ENCODE peak calls at places on chromosome 13, in six cellular contexts. T is dorsolateral prefrontal cortex, P is K562, K is suprapubic skin, I is thoracic aorta, N is GM23338. Q is an unnamed sample.

GRCh38 chr13:59112375-59112774 is 1051.4 kb downstream of the DIAPH3 start:
- DNase-seq in T (no peak), I (no peak), P (no peak), K (no peak), N (no peak), Q (peak; percentile 98)

GRCh38 chr13:73975767-73976166 is 158.4 kb downstream of the KLF12 start:
- DNase-seq in K (no peak), T (no peak), N (no peak), P (no peak), I (no peak), Q (no peak)

GRCh38 chr13:25862156-25862555 is 189.7 kb downstream of the SHISA2 start:
- DNase-seq in T (peak; percentile 30), I (no peak), N (no peak), P (no peak), K (no peak), Q (no peak)

GRCh38 chr13:87172166-87172825 is 498.9 kb upstream of the SLITRK5 start:
- DNase-seq in P (no peak), N (no peak), I (no peak), K (no peak), T (no peak), Q (no peak)

GRCh38 chr13:83831796-83832195 is 50.5 kb downstream of the SLITRK1 start:
- DNase-seq in T (no peak), N (no peak), I (no peak), P (no peak), K (no peak), Q (no peak)

GRCh38 chr13:107551521-107551920 is 663.8 kb downstream of the LIG4 start:
- DNase-seq in I (no peak), K (no peak), P (no peak), T (no peak), N (no peak), Q (no peak)

GRCh38 chr13:20686863-20687579 is 16.5 kb upstream of the IL17D start:
- DNase-seq in K (no peak), T (no peak), N (peak; percentile 24), I (no peak), P (no peak), Q (no peak)

GRCh38 chr13:24270639-24271131 is 38.7 kb upstream of the C1QTNF9 start:
- DNase-seq in I (no peak), P (no peak), K (no peak), T (peak; percentile 41), N (peak; percentile 24), Q (peak; percentile 42)

GRCh38 chr13:38687246-38688229 is 661 bp downstream of the FREM2 start:
- DNase-seq in N (peak; percentile 69), K (no peak), I (no peak), T (no peak), P (no peak), Q (peak; percentile 62)

GRCh38 chr13:99610702-99611289 is 109.5 kb downstream of the TM9SF2 start:
- DNase-seq in I (no peak), K (no peak), P (no peak), T (no peak), N (peak; percentile 22), Q (no peak)

GRCh38 chr13:106573855-106574254 is 5.9 kb upstream of the ARGLU1 start:
- DNase-seq in K (no peak), T (no peak), P (no peak), I (no peak), N (no peak), Q (peak; percentile 55)

GRCh38 chr13:44365008-44365407 is 8.6 kb upstream of the SERP2 start:
- DNase-seq in I (no peak), N (no peak), P (no peak), K (no peak), T (no peak), Q (peak; percentile 23)

GRCh38 chr13:112843392-112844250 is 125.4 kb upstream of the MCF2L start:
- DNase-seq in K (no peak), I (no peak), T (no peak), P (no peak), N (no peak), Q (no peak)

GRCh38 chr13:59677966-59678814 is 485.5 kb downstream of the DIAPH3 start:
- DNase-seq in T (no peak), I (no peak), K (no peak), N (peak; percentile 78), P (peak; percentile 15), Q (peak; percentile 83)

GRCh38 chr13:86974995-86975328 is 696.2 kb upstream of the SLITRK5 start:
- DNase-seq in P (no peak), T (no peak), K (no peak), I (no peak), N (peak; percentile 35), Q (peak; percentile 2)

GRCh38 chr13:43159007-43159406 is 135.6 kb downstream of the DNAJC15 start:
- DNase-seq in K (no peak), I (no peak), N (peak; percentile 54), P (no peak), T (no peak), Q (no peak)

GRCh38 chr13:108060111-108060510 is 155.2 kb downstream of the LIG4 start:
- DNase-seq in T (no peak), I (no peak), N (peak; percentile 65), K (no peak), P (no peak), Q (no peak)

GRCh38 chr13:31431722-31432137 is 232.0 kb downstream of the B3GLCT start:
- DNase-seq in I (no peak), P (peak; percentile 44), K (no peak), T (peak; percentile 15), N (peak; percentile 77), Q (peak; percentile 69)

GRCh38 chr13:29589234-29589633 is 6.3 kb downstream of the SLC7A1 start:
- DNase-seq in N (no peak), T (no peak), I (no peak), P (no peak), K (no peak), Q (no peak)

GRCh38 chr13:66180806-66181205 is 1049.3 kb downstream of the PCDH9 start:
- DNase-seq in K (no peak), T (no peak), I (no peak), P (no peak), N (no peak), Q (no peak)

GRCh38 chr13:91185294-91185863 is 162.1 kb upstream of the MIR17HG start:
- DNase-seq in N (peak; percentile 28), P (no peak), I (no peak), K (no peak), T (no peak), Q (peak; percentile 47)

GRCh38 chr13:59666504-59666903 is 497.2 kb downstream of the DIAPH3 start:
- DNase-seq in P (no peak), I (no peak), K (no peak), N (no peak), T (no peak), Q (no peak)

GRCh38 chr13:97161832-97162231 is 60.3 kb upstream of the MBNL2 start:
- DNase-seq in P (no peak), N (no peak), K (no peak), I (no peak), T (no peak), Q (no peak)

GRCh38 chr13:108915095-108915633 is 285.8 kb downstream of the MYO16 start:
- DNase-seq in I (no peak), N (peak; percentile 39), T (no peak), P (peak; percentile 8), K (no peak), Q (peak; percentile 67)

GRCh38 chr13:65342938-65343337 is 1887.2 kb downstream of the PCDH9 start:
- DNase-seq in N (no peak), I (no peak), P (no peak), K (no peak), T (no peak), Q (peak; percentile 21)

DNA sequence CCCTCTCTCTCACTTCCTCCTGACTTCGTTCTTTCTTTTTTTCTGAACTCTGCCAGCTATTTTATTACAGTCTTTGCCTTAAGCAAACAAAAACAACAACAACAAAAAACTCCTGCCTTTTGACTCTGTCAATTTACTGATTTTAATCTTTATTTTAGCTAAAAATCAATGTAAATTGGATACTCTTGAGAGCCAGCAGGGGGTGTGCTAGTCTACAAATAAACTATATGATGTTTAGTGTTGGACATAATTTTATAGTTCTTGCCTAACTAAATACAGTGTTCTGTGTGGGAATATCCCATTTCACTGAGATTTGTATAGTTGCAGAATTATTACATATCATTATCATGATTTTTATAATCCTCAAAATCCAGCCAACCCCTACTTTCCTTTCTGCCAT is 1199.9 kb upstream of the SPRY2 start:
- DNase-seq in I (no peak), P (no peak), T (no peak), K (no peak), N (peak; percentile 55), Q (peak; percentile 3)
- TF ChIP-seq CTCF in I (no peak), P (no peak), T (peak; percentile 51), K (no peak), N (peak; percentile 76), Q (no peak)

GRCh38 chr13:101939370-101939769 is 462.5 kb downstream of the FGF14 start:
- DNase-seq in N (no peak), K (no peak), T (no peak), I (no peak), P (no peak), Q (no peak)

GRCh38 chr13:101942535-101943157 is 459.2 kb downstream of the FGF14 start:
- DNase-seq in N (no peak), P (no peak), I (no peak), K (no peak), T (no peak), Q (no peak)

GRCh38 chr13:101945435-101945834 is 456.4 kb downstream of the FGF14 start:
- DNase-seq in I (no peak), K (no peak), N (peak; percentile 56), T (peak; percentile 47), P (no peak), Q (no peak)

GRCh38 chr13:101942038-101942437 is 459.8 kb downstream of the FGF14 start:
- DNase-seq in N (peak; percentile 76), I (no peak), P (no peak), K (no peak), T (peak; percentile 53), Q (peak; percentile 66)

DNA sequence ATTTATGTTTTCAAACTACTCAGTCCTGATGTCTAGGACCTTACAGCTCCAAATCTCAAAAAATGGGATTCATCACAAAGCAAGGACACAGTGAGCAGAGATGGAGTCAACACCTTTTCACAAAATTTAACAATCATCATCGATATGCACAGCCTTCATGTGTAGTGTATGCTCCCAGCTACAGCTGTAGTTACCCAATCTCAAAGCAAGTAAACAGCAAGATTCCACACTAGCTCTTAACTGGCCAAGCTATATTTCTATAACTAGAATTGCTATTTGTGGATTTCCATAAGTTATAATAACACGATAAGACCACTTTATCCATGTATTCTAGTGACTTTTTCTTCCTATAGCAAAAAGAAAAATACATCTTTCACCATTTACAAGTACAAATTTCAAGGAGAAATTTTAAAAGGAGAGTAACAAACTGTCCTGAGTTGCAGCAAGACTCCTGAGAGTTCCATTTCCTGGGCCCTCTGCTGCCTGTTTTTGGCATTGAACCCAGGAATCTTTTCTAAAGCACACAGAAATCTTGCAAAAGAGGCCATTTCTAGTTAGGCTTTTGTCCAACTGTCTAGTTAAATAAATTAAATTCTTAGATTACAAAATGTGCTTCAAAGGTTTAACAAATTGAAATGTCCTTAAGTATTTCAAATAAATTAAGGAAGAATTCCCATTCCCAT is 460.6 kb downstream of the FGF14 start:
- DNase-seq in T (no peak), P (no peak), I (no peak), K (no peak), N (peak; percentile 57), Q (peak; percentile 2)
- TF ChIP-seq CTCF in T (no peak), P (no peak), I (no peak), K (no peak), N (peak; percentile 62), Q (no peak)

GRCh38 chr13:111187879-111188643 is 73.0 kb downstream of the ARHGEF7 start:
- DNase-seq in K (no peak), P (no peak), N (no peak), I (no peak), T (peak; percentile 35), Q (peak; percentile 47)
- TF ChIP-seq CTCF in K (no peak), P (no peak), N (no peak), I (no peak), T (no peak), Q (no peak)

GRCh38 chr13:50915562-50915961 is 6.0 kb downstream of the RNASEH2B start:
- DNase-seq in P (peak; percentile 25), T (no peak), N (peak; percentile 50), K (no peak), I (no peak), Q (no peak)
- TF ChIP-seq CTCF in P (peak; percentile 3), T (no peak), N (no peak), K (no peak), I (no peak), Q (no peak)

Q was measured in cardiac muscle cell.